ENCODE peak calls at places on chromosomes 13 and 19, in nine cellular contexts. U is WERI-Rb-1, K is K562, Q is fibroblast of mammary gland, P is ascending aorta, Z is kidney, T is AG10803, Y is cardiac fibroblast, R is choroid plexus epithelial cell. L is an unnamed sample.

GRCh38 chr19:8208710-8209110 is 460 bp upstream of the CERS4 start:
- DNase-seq in R (no peak), T (no peak), P (no peak), Y (no peak), K (peak), Q (no peak), Z (no peak), U (no peak), L (no peak)

GRCh38 chr13:41470187-41470586 is 12.8 kb downstream of the RGCC start:
- DNase-seq in Y (no peak), T (no peak), Z (no peak), R (no peak), U (no peak), K (no peak), Q (no peak), P (no peak), L (no peak)

GRCh38 chr19:44891016-44891882 is at the start of gene TOMM40:
- DNase-seq in R (no peak), Z (peak), P (no peak), K (no peak), U (peak), Q (no peak), T (no peak), Y (peak), L (no peak)

GRCh38 chr13:60448907-60449510 is 52.0 kb downstream of the TDRD3 start:
- DNase-seq in P (no peak), T (peak), R (peak), U (peak), Y (peak), Z (no peak), K (peak), Q (peak), L (peak)

GRCh38 chr19:2616741-2617392 is 85.6 kb downstream of the GNG7 start:
- DNase-seq in Y (no peak), K (no peak), P (no peak), Z (peak), T (no peak), U (no peak), R (no peak), Q (no peak), L (no peak)

GRCh38 chr13:38697628-38698333 is 10.9 kb downstream of the FREM2 start:
- DNase-seq in R (peak), P (no peak), Y (no peak), Q (peak), U (no peak), Z (no peak), T (no peak), K (no peak), L (no peak)

GRCh38 chr19:40274585-40275544 is 10.3 kb downstream of the AKT2 start:
- DNase-seq in R (no peak), K (peak), Z (no peak), Y (no peak), Q (no peak), T (no peak), P (no peak), U (no peak), L (no peak)

GRCh38 chr19:35973487-35973886 is 21.5 kb upstream of the SDHAF1 start:
- DNase-seq in K (no peak), Z (no peak), U (peak), Y (no peak), P (no peak), Q (no peak), R (no peak), T (no peak), L (no peak)

GRCh38 chr13:100491164-100491847 is 97.3 kb downstream of the GGACT start:
- DNase-seq in Q (peak), T (peak), Y (peak), K (no peak), Z (no peak), U (no peak), R (peak), P (no peak), L (peak)

GRCh38 chr13:44819245-44819644 is 170.0 kb downstream of the NUFIP1 start:
- DNase-seq in R (peak), Y (peak), U (no peak), Z (no peak), Q (peak), K (no peak), T (peak), P (no peak), L (peak)

GRCh38 chr13:41077475-41077874 is 16.2 kb downstream of the WBP4 start:
- DNase-seq in Q (no peak), Z (no peak), K (no peak), Y (no peak), P (no peak), R (no peak), U (no peak), T (no peak), L (no peak)

GRCh38 chr13:76523740-76524382 is 362.3 kb downstream of the KCTD12 start:
- DNase-seq in Z (no peak), Q (no peak), Y (peak), U (no peak), T (no peak), R (peak), P (no peak), K (no peak), L (no peak)

GRCh38 chr13:77397636-77398035 is 70.7 kb upstream of the MYCBP2 start:
- DNase-seq in Y (peak), Q (peak), T (peak), U (no peak), P (no peak), R (peak), K (no peak), Z (no peak), L (no peak)

GRCh38 chr19:37932985-37933953 is 26.3 kb downstream of the SIPA1L3 start:
- DNase-seq in Z (peak), Q (peak), U (no peak), P (no peak), Y (peak), T (peak), K (no peak), R (peak), L (peak)

GRCh38 chr13:48162182-48162581 is 67.3 kb upstream of the MED4 start:
- DNase-seq in P (no peak), T (no peak), K (no peak), U (no peak), Y (no peak), R (no peak), Z (no peak), Q (no peak), L (no peak)

GRCh38 chr13:30844548-30845296 is 61.3 kb upstream of the MEDAG start:
- DNase-seq in T (no peak), Q (no peak), Z (no peak), R (no peak), U (no peak), K (no peak), P (no peak), Y (peak), L (no peak)

GRCh38 chr13:40984670-40985366 is 34.3 kb downstream of the ELF1 start:
- DNase-seq in Z (no peak), R (peak), Q (peak), T (no peak), K (no peak), U (no peak), Y (peak), P (no peak), L (no peak)

GRCh38 chr19:29454109-29454508 is 71.7 kb upstream of the VSTM2B start:
- DNase-seq in P (no peak), Z (no peak), R (no peak), Q (no peak), Y (no peak), U (no peak), T (no peak), K (no peak), L (no peak)

GRCh38 chr19:30883071-30883470 is 466.2 kb downstream of the TSHZ3 start:
- DNase-seq in U (no peak), R (no peak), P (no peak), Z (no peak), Q (no peak), T (no peak), K (no peak), Y (no peak), L (no peak)

GRCh38 chr19:38666662-38667448 is 19.4 kb downstream of the ACTN4 start:
- DNase-seq in U (peak), K (no peak), Z (peak), P (no peak), T (peak), Y (peak), R (peak), Q (peak), L (peak)

GRCh38 chr19:6273701-6274601 is 5.8 kb downstream of the MLLT1 start:
- DNase-seq in R (peak), Y (peak), T (peak), P (peak), Z (peak), K (peak), Q (peak), U (peak), L (peak)

GRCh38 chr19:56096665-56097064 is 24.4 kb downstream of the ZNF787 start:
- DNase-seq in Y (no peak), U (no peak), P (no peak), R (no peak), T (no peak), Q (no peak), Z (peak), K (no peak), L (no peak)

GRCh38 chr13:106121173-106121754 is 414.2 kb downstream of the EFNB2 start:
- DNase-seq in T (no peak), Q (no peak), Y (no peak), R (no peak), U (no peak), Z (no peak), K (no peak), P (no peak), L (no peak)

GRCh38 chr13:61123533-61124269 is 291.9 kb downstream of the PCDH20 start:
- DNase-seq in K (no peak), T (no peak), Q (no peak), Z (no peak), R (no peak), Y (no peak), P (no peak), U (peak), L (no peak)

GRCh38 chr19:8302357-8302691 is 5.8 kb downstream of the CD320 start:
- DNase-seq in Z (peak), R (peak), U (peak), Y (peak), P (no peak), K (peak), T (no peak), Q (no peak), L (no peak)

GRCh38 chr19:35136231-35136630 is 1.4 kb upstream of the LGI4 start:
- DNase-seq in R (no peak), U (peak), Z (no peak), P (no peak), Q (no peak), K (no peak), T (no peak), Y (no peak), L (no peak)

GRCh38 chr19:43700368-43701015 is 15.4 kb upstream of the IRGC start:
- DNase-seq in Q (peak), U (no peak), Y (peak), K (no peak), T (peak), P (no peak), R (peak), Z (no peak), L (peak)

GRCh38 chr13:99314640-99315176 is 7.5 kb upstream of the GPR183 start:
- DNase-seq in Z (no peak), U (no peak), K (peak), Y (peak), T (no peak), Q (peak), P (no peak), R (peak), L (peak)

GRCh38 chr13:20691616-20692015 is 11.9 kb upstream of the IL17D start:
- DNase-seq in Z (no peak), Q (no peak), K (no peak), Y (no peak), P (no peak), T (no peak), R (no peak), U (no peak), L (no peak)

GRCh38 chr13:59665184-59665583 is 498.5 kb downstream of the DIAPH3 start:
- DNase-seq in R (no peak), Q (no peak), Z (no peak), Y (no peak), U (no peak), T (no peak), P (no peak), K (no peak), L (no peak)

GRCh38 chr13:92807343-92807742 is 419.3 kb upstream of the GPC6 start:
- DNase-seq in Z (no peak), P (no peak), K (no peak), Y (no peak), Q (no peak), U (no peak), T (peak), R (peak), L (peak)

GRCh38 chr19:802497-802887 is 5.2 kb downstream of the PTBP1 start:
- DNase-seq in U (no peak), K (no peak), Y (no peak), Q (peak), Z (peak), R (peak), P (no peak), T (no peak), L (peak)
- H3K4me3 ChIP-seq in U (no peak), K (no peak), Y (peak), Q (peak), Z (no peak), R (peak), P (peak), T (peak), L (no peak)

GRCh38 chr13:43303040-43303729 is 279.8 kb downstream of the DNAJC15 start:
- DNase-seq in T (peak), P (no peak), Q (peak), Y (peak), U (peak), R (peak), K (no peak), Z (peak), L (peak)

GRCh38 chr13:43304449-43304848 is 281.1 kb downstream of the DNAJC15 start:
- DNase-seq in U (no peak), P (no peak), T (no peak), Z (no peak), Y (no peak), R (no peak), Q (no peak), K (no peak), L (no peak)

GRCh38 chr13:43305416-43305815 is 282.0 kb downstream of the DNAJC15 start:
- DNase-seq in K (no peak), R (no peak), Y (peak), U (no peak), Q (peak), P (no peak), T (no peak), Z (no peak), L (no peak)

GRCh38 chr13:43306364-43306763 is 283.0 kb downstream of the DNAJC15 start:
- DNase-seq in K (no peak), T (no peak), Y (no peak), P (no peak), Q (no peak), Z (no peak), R (no peak), U (no peak), L (no peak)

GRCh38 chr13:43304945-43305344 is 281.6 kb downstream of the DNAJC15 start:
- DNase-seq in U (no peak), R (no peak), Z (no peak), Q (no peak), K (no peak), T (no peak), P (no peak), Y (no peak), L (no peak)
- TF ChIP-seq CTCF in U (peak), R (peak), Z (no peak), Q (no peak), K (no peak), T (no peak), P (no peak), Y (no peak), L (no peak)

GRCh38 chr19:18436651-18437478 is 1.1 kb downstream of the ISYNA1 start:
- DNase-seq in R (peak), T (peak), P (no peak), U (peak), Z (peak), K (peak), Q (peak), Y (peak), L (peak)
- H3K4me3 ChIP-seq in R (peak), T (peak), P (peak), U (peak), Z (peak), K (peak), Q (peak), Y (peak), L (peak)

DNA sequence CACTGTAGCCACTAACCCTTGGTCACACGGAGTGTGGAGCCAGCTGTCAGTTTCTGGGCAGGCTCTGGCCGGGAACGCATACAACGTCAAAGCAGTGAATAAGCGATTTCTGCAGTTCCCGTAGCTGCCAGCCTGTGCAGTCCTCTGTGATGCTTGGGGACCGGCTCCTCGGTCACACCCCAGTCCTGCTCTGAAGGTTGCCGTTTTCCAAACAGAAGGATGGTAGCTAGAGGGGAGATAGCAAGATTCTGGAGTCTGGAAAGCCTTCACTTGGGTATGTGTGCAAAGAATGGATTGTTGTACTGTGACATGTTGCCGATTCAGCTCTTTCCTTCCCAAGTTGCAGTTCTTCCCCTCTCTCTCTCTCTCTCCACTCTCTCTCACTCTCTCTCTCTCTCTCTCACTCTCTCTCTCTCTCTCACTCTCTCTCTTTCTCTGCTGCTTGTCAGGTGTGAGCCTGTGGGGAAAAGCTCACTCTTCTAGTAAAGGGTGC is 38.7 kb upstream of the C1QTNF9 start:
- DNase-seq in Z (peak), U (no peak), Y (peak), R (peak), Q (peak), P (peak), T (peak), K (no peak), L (peak)
- TF ChIP-seq CTCF in Z (peak), U (no peak), Y (no peak), R (no peak), Q (no peak), P (peak), T (peak), K (no peak), L (no peak)

DNA sequence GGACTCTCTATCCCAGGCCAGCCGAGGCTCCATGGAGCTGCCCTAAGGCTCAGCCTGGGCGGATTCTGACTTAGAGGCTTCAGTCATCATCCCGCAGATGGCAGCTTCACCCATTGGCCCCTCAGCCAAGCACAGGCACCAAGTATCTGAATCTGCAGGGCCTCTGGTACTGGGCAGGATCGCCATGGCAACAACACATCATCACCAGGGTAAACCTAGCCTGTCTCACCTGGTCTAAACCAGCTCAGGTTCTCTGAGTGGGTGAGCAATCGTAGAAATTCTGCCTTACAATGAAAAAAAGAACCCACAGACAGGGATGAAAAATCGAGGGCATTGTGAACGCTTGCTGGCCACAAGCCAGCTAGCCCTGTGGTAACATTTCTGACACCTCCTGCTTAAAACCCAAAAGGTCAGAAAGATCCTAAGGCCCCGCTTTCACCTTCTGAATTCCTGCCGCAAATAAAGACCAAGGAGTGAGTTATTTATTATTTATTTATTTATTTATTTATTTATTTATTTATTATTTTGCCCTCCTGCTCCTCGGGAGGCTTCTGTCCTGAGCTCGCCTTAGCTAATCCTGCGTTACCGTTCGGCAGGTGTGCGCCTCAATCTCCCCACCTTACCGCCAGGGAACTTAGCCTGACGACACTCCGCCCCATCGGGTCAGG is 12.0 kb upstream of the CEACAM21 start:
- DNase-seq in T (no peak), Q (no peak), P (no peak), K (no peak), U (no peak), R (no peak), Y (no peak), Z (no peak), L (no peak)
- H3K4me3 ChIP-seq in T (no peak), Q (no peak), P (no peak), K (no peak), U (peak), R (no peak), Y (no peak), Z (no peak), L (no peak)

GRCh38 chr13:71218960-71219359 is 648.0 kb downstream of the DACH1 start:
- DNase-seq in Z (no peak), R (peak), T (no peak), U (peak), P (no peak), Q (no peak), Y (no peak), K (no peak), L (no peak)
- TF ChIP-seq CTCF in Z (no peak), R (peak), T (no peak), U (peak), P (no peak), Q (no peak), Y (no peak), K (no peak), L (peak)

GRCh38 chr19:13861714-13862531 is 15.0 kb upstream of the NANOS3 start:
- DNase-seq in P (peak), R (peak), Q (peak), T (peak), Z (peak), U (peak), K (peak), Y (peak), L (peak)
- H3K4me3 ChIP-seq in P (peak), R (peak), Q (peak), T (peak), Z (peak), U (peak), K (peak), Y (peak), L (peak)